ENCODE peak calls at places on chromosomes 6 and 20, in nine cellular contexts. T, Q, C, R, S, E, F, A and U are unnamed samples.

GRCh38 chr6:134482585-134483346 is 164.9 kb upstream of the SGK1 start:
- DNase-seq in T (no peak), Q (no peak), C (no peak), R (no peak), S (no peak), E (no peak), F (no peak), A (no peak), U (no peak)

GRCh38 chr6:123962508-123962907 is 158.8 kb downstream of the NKAIN2 start:
- DNase-seq in T (no peak), Q (no peak), C (no peak), R (no peak), S (peak), E (no peak), F (peak), A (no peak), U (no peak)

GRCh38 chr6:95574811-95575210 is 2.5 kb upstream of the MANEA start:
- DNase-seq in T (no peak), Q (no peak), C (no peak), R (no peak), S (peak), E (peak), F (peak), A (no peak), U (peak)

GRCh38 chr6:96089173-96089572 is 73.4 kb downstream of the FUT9 start:
- DNase-seq in T (no peak), Q (peak), C (no peak), R (no peak), S (no peak), E (peak), F (peak), A (no peak), U (no peak)

GRCh38 chr6:44858998-44859397 is 469.1 kb upstream of the RUNX2 start:
- DNase-seq in T (no peak), Q (no peak), C (no peak), R (no peak), S (no peak), E (no peak), F (no peak), A (no peak), U (no peak)

GRCh38 chr6:165109011-165109410 is 200.4 kb downstream of the C6orf118 start:
- DNase-seq in T (no peak), Q (no peak), C (no peak), R (no peak), S (no peak), E (no peak), F (no peak), A (no peak), U (no peak)

GRCh38 chr20:24519476-24519875 is 50.0 kb downstream of the SYNDIG1 start:
- DNase-seq in T (no peak), Q (no peak), C (no peak), R (no peak), S (no peak), E (no peak), F (no peak), A (no peak), U (peak)

GRCh38 chr20:63061051-63061531 is 54.3 kb upstream of the BHLHE23 start:
- DNase-seq in T (no peak), Q (no peak), C (no peak), R (peak), S (no peak), E (no peak), F (no peak), A (no peak), U (no peak)

GRCh38 chr6:148535976-148536375 is 193.3 kb downstream of the SASH1 start:
- DNase-seq in T (no peak), Q (no peak), C (no peak), R (no peak), S (no peak), E (no peak), F (no peak), A (no peak), U (no peak)

GRCh38 chr6:27279513-27280063 is 32.1 kb downstream of the PRSS16 start:
- DNase-seq in T (no peak), Q (no peak), C (no peak), R (no peak), S (no peak), E (no peak), F (peak), A (no peak), U (no peak)

GRCh38 chr20:4160761-4161305 is 145.5 kb upstream of the RNF24 start:
- DNase-seq in T (no peak), Q (no peak), C (peak), R (no peak), S (no peak), E (no peak), F (no peak), A (peak), U (no peak)

GRCh38 chr6:17574871-17575560 is 25.1 kb upstream of the FAM8A1 start:
- DNase-seq in T (no peak), Q (no peak), C (no peak), R (no peak), S (no peak), E (no peak), F (peak), A (no peak), U (no peak)

GRCh38 chr20:24851346-24852019 is 97.6 kb upstream of the CST7 start:
- DNase-seq in T (no peak), Q (no peak), C (no peak), R (no peak), S (no peak), E (no peak), F (no peak), A (no peak), U (no peak)

GRCh38 chr6:43849844-43850243 is 79.8 kb downstream of the VEGFA start:
- DNase-seq in T (no peak), Q (no peak), C (no peak), R (no peak), S (no peak), E (no peak), F (no peak), A (no peak), U (no peak)